ENCODE peak calls at places on chromosomes 3 and 15, in eight cellular contexts. W is uterus, F is breast epithelium, X is kidney, M is ovary, Y is Caco-2, L is prostate gland, K is PC-9. Z is an unnamed sample. For H3K4me1, the result is how much of the 10 kb centered on the place peaks cover.

GRCh38 chr15:26126070-26126469 is 262.9 kb upstream of the ATP10A start:
- DNase-seq in W (no peak), F (no peak), X (no peak), M (no peak), Y (no peak), L (peak), K (no peak), Z (no peak)

GRCh38 chr3:73766599-73767378 is 142.0 kb upstream of the PDZRN3 start:
- DNase-seq in W (peak), F (peak), X (no peak), M (no peak), Y (no peak), L (no peak), K (no peak), Z (no peak)

GRCh38 chr15:100588638-100589242 is 13.2 kb downstream of the LINS1 start:
- DNase-seq in W (no peak), F (no peak), X (no peak), M (no peak), Y (no peak), L (no peak), K (no peak), Z (no peak)

GRCh38 chr15:42785569-42785968 is 48.6 kb upstream of the CDAN1 start:
- DNase-seq in W (no peak), F (no peak), X (no peak), M (no peak), Y (no peak), L (no peak), K (no peak), Z (no peak)

GRCh38 chr3:127655641-127656040 is 17.1 kb upstream of the ABTB1 start:
- DNase-seq in W (no peak), F (no peak), X (no peak), M (no peak), Y (no peak), L (no peak), K (no peak), Z (no peak)

GRCh38 chr15:29789871-29790270 is 32.4 kb downstream of the TJP1 start:
- DNase-seq in W (no peak), F (no peak), X (no peak), M (no peak), Y (no peak), L (no peak), K (no peak), Z (no peak)

GRCh38 chr3:134618473-134618860 is 32.4 kb downstream of the KY start:
- DNase-seq in W (no peak), F (no peak), X (no peak), M (no peak), Y (no peak), L (no peak), K (no peak), Z (peak)

GRCh38 chr15:40295870-40296560 is 11.7 kb downstream of the PLCB2 start:
- DNase-seq in W (no peak), F (no peak), X (peak), M (no peak), Y (no peak), L (no peak), K (no peak), Z (no peak)

GRCh38 chr3:124923833-124924232 is 10.7 kb downstream of the MUC13 start:
- DNase-seq in W (no peak), F (no peak), X (no peak), M (no peak), Y (no peak), L (no peak), K (no peak), Z (no peak)

GRCh38 chr15:93861413-93861812 is 369.9 kb upstream of the MCTP2 start:
- DNase-seq in W (peak), F (no peak), X (no peak), M (no peak), Y (no peak), L (no peak), K (no peak), Z (peak)

GRCh38 chr15:90165659-90166489 is 35.3 kb upstream of the SEMA4B start:
- DNase-seq in W (no peak), F (peak), X (peak), M (no peak), Y (peak), L (peak), K (peak), Z (peak)

GRCh38 chr3:43533009-43533408 is 88.8 kb downstream of the ANO10 start:
- DNase-seq in W (no peak), F (no peak), X (no peak), M (no peak), Y (no peak), L (no peak), K (no peak), Z (no peak)

GRCh38 chr3:66036586-66037061 is 2.1 kb downstream of the MAGI1 start:
- DNase-seq in W (no peak), F (no peak), X (no peak), M (no peak), Y (peak), L (no peak), K (no peak), Z (no peak)

GRCh38 chr3:36792342-36792741 is 28.0 kb upstream of the DCLK3 start:
- DNase-seq in W (no peak), F (no peak), X (no peak), M (no peak), Y (no peak), L (no peak), K (peak), Z (no peak)

GRCh38 chr3:22887664-22888291 is 315.3 kb upstream of the UBE2E2 start:
- DNase-seq in W (no peak), F (no peak), X (no peak), M (no peak), Y (no peak), L (no peak), K (peak), Z (no peak)

GRCh38 chr3:77053769-77054168 is 13.9 kb downstream of the ROBO2 start:
- DNase-seq in W (no peak), F (no peak), X (no peak), M (no peak), Y (no peak), L (no peak), K (no peak), Z (no peak)

GRCh38 chr15:42001236-42001635 is 19.6 kb downstream of the PLA2G4E start:
- DNase-seq in W (no peak), F (no peak), X (peak), M (no peak), Y (no peak), L (no peak), K (no peak), Z (no peak)

GRCh38 chr15:92123848-92124631 is 269.6 kb upstream of the ST8SIA2 start:
- DNase-seq in W (no peak), F (no peak), X (no peak), M (no peak), Y (no peak), L (no peak), K (no peak), Z (no peak)

GRCh38 chr3:8451696-8452095 is 49.9 kb upstream of the LMCD1 start:
- DNase-seq in W (no peak), F (no peak), X (no peak), M (no peak), Y (no peak), L (no peak), K (no peak), Z (no peak)

GRCh38 chr3:133882986-133883586 is 12.6 kb downstream of the RAB6B start:
- DNase-seq in W (no peak), F (no peak), X (peak), M (no peak), Y (no peak), L (no peak), K (no peak), Z (peak)

GRCh38 chr3:105364113-105364512 is 2.6 kb upstream of the ALCAM start:
- DNase-seq in W (no peak), F (no peak), X (no peak), M (no peak), Y (no peak), L (no peak), K (no peak), Z (no peak)
- H3K4me3 ChIP-seq in W (no peak), F (no peak), X (no peak), M (no peak), Y (no peak), L (no peak), K (no peak), Z (no peak)

GRCh38 chr3:50168791-50169190 is 13.7 kb downstream of the SEMA3F start:
- DNase-seq in W (no peak), F (no peak), X (no peak), M (no peak), Y (no peak), L (no peak), K (no peak), Z (no peak)

GRCh38 chr3:50166309-50167019 is 11.3 kb downstream of the SEMA3F start:
- DNase-seq in W (no peak), F (no peak), X (no peak), M (no peak), Y (no peak), L (no peak), K (peak), Z (no peak)

GRCh38 chr3:50168388-50168787 is 13.3 kb downstream of the SEMA3F start:
- DNase-seq in W (no peak), F (no peak), X (peak), M (no peak), Y (no peak), L (no peak), K (peak), Z (no peak)

GRCh38 chr3:50167782-50168317 is 12.7 kb downstream of the SEMA3F start:
- DNase-seq in W (no peak), F (no peak), X (no peak), M (no peak), Y (no peak), L (no peak), K (no peak), Z (no peak)

DNA sequence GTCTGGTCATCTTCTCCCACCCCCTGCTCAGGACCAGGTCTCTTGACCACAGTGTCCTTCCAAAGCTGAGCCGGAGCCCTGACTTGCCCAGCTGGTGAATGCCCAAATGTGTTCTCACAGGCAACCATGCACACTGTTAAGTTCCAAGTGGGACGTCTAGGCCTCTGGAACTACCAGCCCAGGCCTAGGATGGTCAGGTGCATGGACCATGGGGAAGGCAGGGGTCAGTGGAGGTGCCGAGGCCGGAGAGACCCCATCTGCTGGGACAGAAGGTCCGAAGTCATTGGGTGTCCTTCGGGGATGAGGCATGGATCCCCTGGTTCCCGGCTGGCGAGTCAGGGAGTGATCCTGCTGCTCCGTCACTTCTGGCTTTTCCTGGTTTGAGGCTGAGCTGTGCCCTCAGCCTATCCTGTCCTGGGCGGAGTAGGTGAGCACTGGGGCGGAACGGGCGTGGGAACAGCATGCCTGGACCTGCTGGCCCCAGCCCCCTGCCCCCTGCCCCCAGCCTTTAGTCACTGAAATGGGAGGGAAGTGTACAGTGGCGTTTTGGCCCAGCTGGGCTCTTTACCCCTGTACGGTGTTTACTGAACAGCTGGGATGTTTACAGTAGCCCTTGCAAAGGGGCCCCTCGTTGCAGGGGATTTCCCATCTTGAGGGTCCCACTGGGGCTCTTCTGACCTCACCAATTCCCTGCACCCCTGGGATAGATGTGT is 12.1 kb downstream of the SEMA3F start:
- DNase-seq in W (no peak), F (no peak), X (peak), M (no peak), Y (no peak), L (no peak), K (peak), Z (peak)
- H3K4me1 ChIP-seq in W (under half), F (under half), X (half or more), M (under half), Y (under half), L (under half), K (under half), Z (half or more)

GRCh38 chr3:184004483-184004882 is 13.2 kb downstream of the ABCC5 start:
- DNase-seq in W (no peak), F (no peak), X (no peak), M (no peak), Y (no peak), L (no peak), K (no peak), Z (no peak)
- H3K4me3 ChIP-seq in W (no peak), F (no peak), X (no peak), M (no peak), Y (no peak), L (no peak), K (no peak), Z (no peak)

GRCh38 chr3:193884011-193884410 is 251.9 kb upstream of the HES1 start:
- DNase-seq in W (no peak), F (no peak), X (no peak), M (no peak), Y (no peak), L (no peak), K (peak), Z (no peak)

GRCh38 chr3:193882091-193882490 is 253.9 kb upstream of the HES1 start:
- DNase-seq in W (no peak), F (no peak), X (no peak), M (no peak), Y (no peak), L (no peak), K (no peak), Z (no peak)

GRCh38 chr3:193883551-193883950 is 252.4 kb upstream of the HES1 start:
- DNase-seq in W (no peak), F (no peak), X (no peak), M (no peak), Y (no peak), L (no peak), K (peak), Z (no peak)

GRCh38 chr3:193884652-193885051 is 251.3 kb upstream of the HES1 start:
- DNase-seq in W (no peak), F (no peak), X (no peak), M (no peak), Y (no peak), L (no peak), K (no peak), Z (no peak)

DNA sequence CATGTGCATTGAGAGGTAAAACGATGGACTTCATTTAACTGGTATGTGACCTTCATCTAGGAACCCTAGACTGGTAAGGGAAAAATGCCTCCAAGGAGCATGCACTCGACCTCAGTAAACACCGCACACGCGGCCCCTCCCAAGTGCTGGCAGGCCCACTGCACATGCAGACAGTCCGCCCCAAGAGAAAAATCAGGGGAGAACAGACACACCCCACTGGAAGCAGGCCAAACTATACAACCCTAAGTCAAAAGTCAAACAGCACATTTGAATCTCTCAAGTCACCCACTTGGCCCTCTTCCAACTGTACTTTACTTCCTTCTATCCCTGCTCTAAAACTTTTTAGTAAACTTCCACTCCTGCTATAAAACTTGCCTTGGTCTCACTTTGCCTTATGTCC is 250.1 kb upstream of the HES1 start:
- DNase-seq in W (no peak), F (no peak), X (no peak), M (no peak), Y (no peak), L (no peak), K (peak), Z (peak)
- H3K4me1 ChIP-seq in W (under half), F (under half), X (under half), M (under half), Y (under half), L (under half), K (half or more), Z (under half)

DNA sequence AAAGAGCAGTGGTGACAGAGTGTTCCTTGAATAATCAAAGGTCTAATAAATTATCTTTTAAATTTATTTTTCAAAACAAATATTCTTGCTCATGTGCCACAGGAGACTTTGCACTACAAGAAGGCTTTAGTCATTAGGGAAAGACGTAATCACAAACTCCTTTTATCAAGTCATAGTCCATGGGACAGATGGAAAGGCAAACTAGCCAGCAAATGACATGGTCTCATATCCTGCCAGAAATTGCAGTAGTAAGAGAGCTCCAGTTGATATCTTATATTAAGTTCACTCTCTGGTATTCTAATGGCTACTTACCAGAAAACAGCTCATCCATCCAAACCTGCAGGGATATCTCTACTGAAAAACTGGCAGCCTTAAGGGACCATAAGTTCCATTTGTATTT is 225.0 kb upstream of the TP63 start:
- DNase-seq in W (no peak), F (no peak), X (no peak), M (no peak), Y (no peak), L (no peak), K (no peak), Z (no peak)
- H3K4me3 ChIP-seq in W (no peak), F (no peak), X (no peak), M (no peak), Y (no peak), L (no peak), K (no peak), Z (no peak)